ENCODE peak calls at places on chromosome 20, in seven cellular contexts. One of them, this sample, is unnamed.

GRCh38 chr20:46350201-46350985 is 42.1 kb upstream of the CDH22 start:
- DNase-seq in H1: no peak
- DNase-seq in A549: peak
- DNase-seq in DND-41: no peak
- DNase-seq in GM23248: peak
- DNase-seq in PC-3: peak
- DNase-seq in IMR-90: peak
- DNase-seq in this sample: peak

GRCh38 chr20:49685161-49685601 is 28.5 kb downstream of the B4GALT5 start:
- DNase-seq in GM23248: peak
- DNase-seq in PC-3: no peak
- DNase-seq in DND-41: peak
- DNase-seq in IMR-90: no peak
- DNase-seq in H1: no peak
- DNase-seq in A549: no peak
- DNase-seq in this sample: no peak

GRCh38 chr20:22619272-22619671 is 34.9 kb upstream of the FOXA2 start:
- DNase-seq in H1: peak
- DNase-seq in PC-3: peak
- DNase-seq in DND-41: no peak
- DNase-seq in IMR-90: no peak
- DNase-seq in GM23248: no peak
- DNase-seq in A549: peak
- DNase-seq in this sample: no peak

GRCh38 chr20:34566978-34567884 is 8.7 kb downstream of the MAP1LC3A start:
- DNase-seq in H1: no peak
- DNase-seq in A549: no peak
- DNase-seq in IMR-90: no peak
- DNase-seq in GM23248: no peak
- DNase-seq in DND-41: no peak
- DNase-seq in PC-3: no peak
- DNase-seq in this sample: no peak

GRCh38 chr20:8780926-8781325 is 288.0 kb upstream of the PLCB4 start:
- DNase-seq in DND-41: no peak
- DNase-seq in IMR-90: no peak
- DNase-seq in H1: no peak
- DNase-seq in A549: no peak
- DNase-seq in GM23248: no peak
- DNase-seq in PC-3: no peak
- DNase-seq in this sample: no peak

GRCh38 chr20:34768105-34768504 is 57.3 kb downstream of the NCOA6 start:
- DNase-seq in GM23248: peak
- DNase-seq in A549: no peak
- DNase-seq in IMR-90: peak
- DNase-seq in H1: no peak
- DNase-seq in PC-3: peak
- DNase-seq in DND-41: no peak
- DNase-seq in this sample: peak

GRCh38 chr20:20520776-20521175 is 152.9 kb downstream of the INSM1 start:
- DNase-seq in A549: no peak
- DNase-seq in DND-41: no peak
- DNase-seq in IMR-90: peak
- DNase-seq in GM23248: peak
- DNase-seq in H1: no peak
- DNase-seq in PC-3: peak
- DNase-seq in this sample: peak

GRCh38 chr20:50711113-50711825 is 19.9 kb upstream of the RIPOR3 start:
- DNase-seq in A549: no peak
- DNase-seq in IMR-90: no peak
- DNase-seq in H1: no peak
- DNase-seq in GM23248: no peak
- DNase-seq in PC-3: peak
- DNase-seq in DND-41: no peak
- DNase-seq in this sample: no peak

GRCh38 chr20:52889225-52889624 is 82.9 kb upstream of the TSHZ2 start:
- DNase-seq in H1: no peak
- DNase-seq in GM23248: peak
- DNase-seq in DND-41: no peak
- DNase-seq in IMR-90: no peak
- DNase-seq in A549: no peak
- DNase-seq in PC-3: peak
- DNase-seq in this sample: peak

GRCh38 chr20:8790442-8791074 is 278.3 kb upstream of the PLCB4 start:
- DNase-seq in IMR-90: peak
- DNase-seq in GM23248: peak
- DNase-seq in DND-41: peak
- DNase-seq in A549: peak
- DNase-seq in H1: no peak
- DNase-seq in PC-3: peak
- DNase-seq in this sample: peak

GRCh38 chr20:20005381-20005780 is 11.8 kb upstream of the NAA20 start:
- DNase-seq in H1: no peak
- DNase-seq in GM23248: no peak
- DNase-seq in IMR-90: no peak
- DNase-seq in A549: no peak
- DNase-seq in PC-3: no peak
- DNase-seq in DND-41: no peak
- DNase-seq in this sample: no peak

GRCh38 chr20:49636447-49636846 is 68.5 kb upstream of the PTGIS start:
- DNase-seq in DND-41: no peak
- DNase-seq in A549: no peak
- DNase-seq in IMR-90: no peak
- DNase-seq in GM23248: no peak
- DNase-seq in H1: no peak
- DNase-seq in PC-3: no peak
- DNase-seq in this sample: no peak

GRCh38 chr20:53736757-53737403 is 143.2 kb upstream of the ZNF217 start:
- DNase-seq in DND-41: no peak
- DNase-seq in H1: no peak
- DNase-seq in IMR-90: peak
- DNase-seq in A549: no peak
- DNase-seq in PC-3: peak
- DNase-seq in GM23248: peak
- DNase-seq in this sample: peak

GRCh38 chr20:13105864-13106457 is 97.2 kb downstream of the SPTLC3 start:
- DNase-seq in H1: no peak
- DNase-seq in A549: peak
- DNase-seq in IMR-90: peak
- DNase-seq in PC-3: peak
- DNase-seq in DND-41: no peak
- DNase-seq in GM23248: peak
- DNase-seq in this sample: peak

GRCh38 chr20:57211949-57212889 is 54.2 kb downstream of the BMP7 start:
- DNase-seq in DND-41: no peak
- DNase-seq in IMR-90: peak
- DNase-seq in H1: peak
- DNase-seq in PC-3: peak
- DNase-seq in A549: peak
- DNase-seq in GM23248: peak
- DNase-seq in this sample: peak

GRCh38 chr20:63745961-63746765 is 6.6 kb downstream of the SLC2A4RG start:
- DNase-seq in GM23248: no peak
- DNase-seq in A549: no peak
- DNase-seq in H1: no peak
- DNase-seq in DND-41: no peak
- DNase-seq in IMR-90: no peak
- DNase-seq in PC-3: no peak
- DNase-seq in this sample: no peak

GRCh38 chr20:634526-634925 is 18.5 kb downstream of the SRXN1 start:
- DNase-seq in GM23248: no peak
- DNase-seq in DND-41: no peak
- DNase-seq in IMR-90: no peak
- DNase-seq in A549: no peak
- DNase-seq in H1: no peak
- DNase-seq in PC-3: no peak
- DNase-seq in this sample: no peak

GRCh38 chr20:859661-860294 is 26.3 kb downstream of the FAM110A start:
- DNase-seq in A549: no peak
- DNase-seq in IMR-90: peak
- DNase-seq in PC-3: peak
- DNase-seq in H1: no peak
- DNase-seq in GM23248: peak
- DNase-seq in DND-41: no peak
- DNase-seq in this sample: no peak

GRCh38 chr20:19022791-19023448 is 189.5 kb upstream of the SLC24A3 start:
- DNase-seq in DND-41: no peak
- DNase-seq in IMR-90: no peak
- DNase-seq in A549: no peak
- DNase-seq in GM23248: no peak
- DNase-seq in PC-3: no peak
- DNase-seq in H1: peak
- DNase-seq in this sample: no peak

DNA sequence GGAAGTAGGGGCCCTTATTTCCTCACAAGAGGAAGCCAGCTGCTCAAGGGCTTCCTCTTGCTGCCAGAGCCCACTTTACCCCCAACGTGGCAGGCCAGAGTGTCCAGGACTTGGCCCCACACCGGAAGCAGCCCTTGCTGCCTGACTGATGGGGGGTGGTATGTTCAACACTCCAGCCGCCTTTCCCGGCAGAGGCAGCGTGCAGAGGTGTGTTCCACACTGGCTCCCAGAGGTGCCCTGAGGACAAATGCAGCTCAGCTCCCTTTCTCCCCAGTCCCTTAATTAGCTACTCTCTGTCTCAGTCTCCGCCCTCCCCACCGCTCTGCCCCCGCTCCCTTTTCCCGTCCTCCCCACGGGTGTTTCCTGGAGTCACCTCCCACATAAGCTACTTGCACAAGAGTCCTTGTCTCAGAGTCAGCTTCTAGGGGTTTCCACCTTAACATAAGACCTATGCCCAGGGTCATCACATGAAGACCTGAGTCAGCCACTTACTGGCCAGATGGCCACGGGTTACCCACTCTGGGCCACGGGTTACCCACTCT is 61.7 kb upstream of the SHLD1 start:
- DNase-seq in GM23248: no peak
- DNase-seq in DND-41: no peak
- DNase-seq in PC-3: no peak
- DNase-seq in IMR-90: no peak
- DNase-seq in A549: no peak
- DNase-seq in H1: no peak
- DNase-seq in this sample: no peak
- H3K4me3 ChIP-seq in GM23248: no peak
- H3K4me3 ChIP-seq in DND-41: no peak
- H3K4me3 ChIP-seq in PC-3: no peak
- H3K4me3 ChIP-seq in IMR-90: no peak
- H3K4me3 ChIP-seq in A549: no peak
- H3K4me3 ChIP-seq in H1: no peak
- H3K4me3 ChIP-seq in this sample: no peak

DNA sequence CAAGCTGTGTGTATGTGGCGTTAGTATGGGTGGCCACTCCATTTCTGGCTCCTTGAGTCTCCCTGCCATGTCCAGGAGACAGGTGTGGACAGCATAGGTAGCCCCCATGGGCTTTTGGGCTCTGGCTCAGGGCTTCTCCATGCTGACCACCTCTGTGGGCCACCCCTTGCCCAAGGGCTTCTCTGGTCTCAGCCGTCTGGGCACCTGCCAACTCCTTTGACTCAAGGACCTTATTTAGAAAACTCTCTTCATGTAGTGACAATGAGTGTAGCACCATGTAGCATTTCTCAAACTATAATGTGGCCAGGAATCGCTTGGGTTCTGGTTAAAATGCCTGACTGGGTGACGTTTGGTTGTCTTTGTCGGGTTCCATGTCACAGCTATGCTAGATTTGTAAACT is 5.1 kb upstream of the GTSF1L start:
- DNase-seq in PC-3: no peak
- DNase-seq in IMR-90: no peak
- DNase-seq in GM23248: no peak
- DNase-seq in DND-41: no peak
- DNase-seq in A549: no peak
- DNase-seq in H1: no peak
- DNase-seq in this sample: no peak
- H3K4me2 ChIP-seq in PC-3: no peak
- H3K4me2 ChIP-seq in IMR-90: no peak
- H3K4me2 ChIP-seq in GM23248: no peak
- H3K4me2 ChIP-seq in DND-41: no peak
- H3K4me2 ChIP-seq in A549: no peak
- H3K4me2 ChIP-seq in H1: no peak
- H3K4me2 ChIP-seq in this sample: no peak

GRCh38 chr20:25061103-25061799 is 3.3 kb upstream of the ACSS1 start:
- DNase-seq in H1: no peak
- DNase-seq in PC-3: no peak
- DNase-seq in GM23248: no peak
- DNase-seq in A549: no peak
- DNase-seq in DND-41: no peak
- DNase-seq in IMR-90: no peak
- DNase-seq in this sample: no peak

GRCh38 chr20:25062841-25063240 is 4.9 kb upstream of the ACSS1 start:
- DNase-seq in PC-3: no peak
- DNase-seq in GM23248: no peak
- DNase-seq in IMR-90: no peak
- DNase-seq in A549: no peak
- DNase-seq in H1: no peak
- DNase-seq in DND-41: no peak
- DNase-seq in this sample: no peak

GRCh38 chr20:25063981-25064380 is 6.0 kb upstream of the ACSS1 start:
- DNase-seq in DND-41: no peak
- DNase-seq in GM23248: no peak
- DNase-seq in A549: no peak
- DNase-seq in PC-3: no peak
- DNase-seq in IMR-90: no peak
- DNase-seq in H1: no peak
- DNase-seq in this sample: no peak

GRCh38 chr20:25063546-25063945 is 5.6 kb upstream of the ACSS1 start:
- DNase-seq in GM23248: no peak
- DNase-seq in PC-3: no peak
- DNase-seq in H1: no peak
- DNase-seq in DND-41: no peak
- DNase-seq in IMR-90: no peak
- DNase-seq in A549: no peak
- DNase-seq in this sample: no peak

DNA sequence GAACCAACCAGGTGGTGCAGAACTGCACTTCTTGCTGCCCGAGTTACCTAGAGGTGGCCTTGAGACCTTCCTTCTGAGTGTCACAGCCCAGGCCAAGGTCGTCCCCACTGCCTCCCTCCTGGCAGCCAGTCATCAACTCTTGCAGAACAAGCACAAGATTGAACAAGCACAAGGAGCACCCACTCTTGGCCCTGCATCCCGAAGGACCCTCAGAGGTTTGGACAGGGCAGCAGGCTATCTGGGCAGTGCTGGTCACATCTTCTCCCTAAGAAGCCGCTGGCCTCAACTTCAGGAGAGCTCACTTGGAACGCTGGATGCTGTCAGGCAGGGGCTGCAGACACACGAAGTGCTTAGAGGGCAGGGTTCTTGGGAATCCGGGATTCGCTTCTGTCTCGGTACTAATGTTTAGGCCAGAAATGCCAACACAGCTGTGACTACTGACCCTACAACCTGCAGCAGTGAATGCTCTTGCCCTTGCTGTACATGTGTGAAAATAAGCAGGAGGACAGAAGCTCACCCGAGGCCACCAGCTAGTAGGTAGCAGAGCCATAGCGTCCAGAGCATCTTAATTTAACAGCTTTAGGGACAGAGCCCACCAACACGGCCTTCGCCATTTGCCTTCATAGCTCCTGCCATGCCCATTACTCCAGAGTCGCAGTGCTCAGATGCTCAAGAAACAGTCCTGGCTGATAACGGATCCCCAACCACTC is 4.0 kb upstream of the ACSS1 start:
- DNase-seq in H1: no peak
- DNase-seq in IMR-90: no peak
- DNase-seq in PC-3: no peak
- DNase-seq in DND-41: no peak
- DNase-seq in A549: no peak
- DNase-seq in GM23248: no peak
- DNase-seq in this sample: no peak
- H3K4me3 ChIP-seq in H1: no peak
- H3K4me3 ChIP-seq in IMR-90: no peak
- H3K4me3 ChIP-seq in PC-3: no peak
- H3K4me3 ChIP-seq in DND-41: no peak
- H3K4me3 ChIP-seq in A549: no peak
- H3K4me3 ChIP-seq in GM23248: no peak
- H3K4me3 ChIP-seq in this sample: no peak

GRCh38 chr20:11807070-11807741 is 110.5 kb upstream of the BTBD3 start:
- DNase-seq in GM23248: peak
- DNase-seq in PC-3: peak
- DNase-seq in IMR-90: peak
- DNase-seq in DND-41: no peak
- DNase-seq in H1: no peak
- DNase-seq in A549: peak
- DNase-seq in this sample: peak
- H3K4me2 ChIP-seq in GM23248: peak
- H3K4me2 ChIP-seq in PC-3: peak
- H3K4me2 ChIP-seq in IMR-90: peak
- H3K4me2 ChIP-seq in DND-41: no peak
- H3K4me2 ChIP-seq in H1: no peak
- H3K4me2 ChIP-seq in A549: peak
- H3K4me2 ChIP-seq in this sample: peak

This sample was measured in astrocyte.